ENCODE peak calls at places on chromosomes 5 and 9, in five cellular contexts. One of them, this sample, is unnamed.

GRCh38 chr5:139884144-139884543 is 88.5 kb downstream of the PSD2 start:
- DNase-seq in K562: no peak
- DNase-seq in H1: no peak
- DNase-seq in GM12878: no peak
- DNase-seq in WTC11: no peak
- DNase-seq in this sample: no peak

GRCh38 chr9:106745457-106745856 is 117.5 kb upstream of the ZNF462 start:
- DNase-seq in GM12878: no peak
- DNase-seq in H1: no peak
- DNase-seq in K562: no peak
- DNase-seq in WTC11: no peak
- DNase-seq in this sample: no peak

GRCh38 chr9:109590945-109591344 is 92.8 kb upstream of the PTPN3 start:
- DNase-seq in K562: no peak
- DNase-seq in H1: no peak
- DNase-seq in WTC11: no peak
- DNase-seq in GM12878: no peak
- DNase-seq in this sample: no peak

GRCh38 chr9:114465417-114465816 is 39.9 kb downstream of the WHRN start:
- DNase-seq in K562: no peak
- DNase-seq in WTC11: no peak
- DNase-seq in GM12878: no peak
- DNase-seq in H1: no peak
- DNase-seq in this sample: no peak

GRCh38 chr5:141737485-141737884 is 55.5 kb upstream of the ARAP3 start:
- DNase-seq in GM12878: no peak
- DNase-seq in WTC11: no peak
- DNase-seq in K562: no peak
- DNase-seq in H1: no peak
- DNase-seq in this sample: no peak

GRCh38 chr5:55360190-55360589 is 52.4 kb downstream of the MTREX start:
- DNase-seq in K562: no peak
- DNase-seq in H1: no peak
- DNase-seq in GM12878: no peak
- DNase-seq in WTC11: no peak
- DNase-seq in this sample: no peak

GRCh38 chr5:139131062-139131856 is 66.9 kb downstream of the SIL1 start:
- DNase-seq in H1: peak; percentile 57
- DNase-seq in GM12878: no peak
- DNase-seq in WTC11: peak; percentile 24
- DNase-seq in K562: no peak
- DNase-seq in this sample: no peak

GRCh38 chr5:141359790-141360426 is at the start of gene PCDHGB2:
- DNase-seq in GM12878: no peak
- DNase-seq in WTC11: peak; percentile 46
- DNase-seq in H1: no peak
- DNase-seq in K562: peak; percentile 40
- DNase-seq in this sample: peak; percentile 48

GRCh38 chr5:33850100-33850594 is 41.6 kb downstream of the ADAMTS12 start:
- DNase-seq in GM12878: peak; percentile 99
- DNase-seq in K562: peak; percentile 18
- DNase-seq in H1: no peak
- DNase-seq in WTC11: no peak
- DNase-seq in this sample: peak; percentile 3

GRCh38 chr5:170297589-170298462 is at the start of gene LCP2:
- DNase-seq in GM12878: no peak
- DNase-seq in H1: no peak
- DNase-seq in K562: no peak
- DNase-seq in WTC11: no peak
- DNase-seq in this sample: no peak

GRCh38 chr5:73506459-73506955 is 8.3 kb downstream of the BTF3 start:
- DNase-seq in K562: no peak
- DNase-seq in GM12878: no peak
- DNase-seq in WTC11: no peak
- DNase-seq in H1: no peak
- DNase-seq in this sample: no peak

GRCh38 chr5:142110046-142110531 is 1.5 kb downstream of the NDFIP1 start:
- DNase-seq in WTC11: no peak
- DNase-seq in GM12878: peak; percentile 9
- DNase-seq in K562: no peak
- DNase-seq in H1: no peak
- DNase-seq in this sample: peak; percentile 15

GRCh38 chr9:77374266-77374665 is 196.9 kb downstream of the VPS13A start:
- DNase-seq in GM12878: no peak
- DNase-seq in K562: no peak
- DNase-seq in WTC11: no peak
- DNase-seq in H1: no peak
- DNase-seq in this sample: no peak

GRCh38 chr5:86175224-86175623 is 442.5 kb upstream of the COX7C start:
- DNase-seq in WTC11: no peak
- DNase-seq in H1: no peak
- DNase-seq in K562: no peak
- DNase-seq in GM12878: peak; percentile 15
- DNase-seq in this sample: no peak

GRCh38 chr5:106610041-106610440 is 1060.7 kb downstream of the EFNA5 start:
- DNase-seq in WTC11: no peak
- DNase-seq in GM12878: no peak
- DNase-seq in K562: no peak
- DNase-seq in H1: no peak
- DNase-seq in this sample: no peak

GRCh38 chr5:102755691-102756371 is 726 bp downstream of the PAM start:
- DNase-seq in WTC11: peak; percentile 58
- DNase-seq in GM12878: peak; percentile 57
- DNase-seq in H1: peak; percentile 64
- DNase-seq in K562: peak; percentile 26
- DNase-seq in this sample: peak; percentile 76

GRCh38 chr5:179699640-179700298 is 1.0 kb downstream of the CANX start:
- DNase-seq in H1: no peak
- DNase-seq in K562: peak; percentile 55
- DNase-seq in WTC11: no peak
- DNase-seq in GM12878: no peak
- DNase-seq in this sample: peak; percentile 57

GRCh38 chr5:145811834-145812625 is 23.1 kb downstream of the PRELID2 start:
- DNase-seq in H1: no peak
- DNase-seq in GM12878: no peak
- DNase-seq in K562: no peak
- DNase-seq in WTC11: no peak
- DNase-seq in this sample: peak; percentile 6
- TF ChIP-seq ATF2 in H1: no peak
- TF ChIP-seq ATF2 in GM12878: no peak
- TF ChIP-seq ATF2 in K562: no peak
- TF ChIP-seq ATF2 in WTC11: no peak
- TF ChIP-seq ATF2 in this sample: no peak

GRCh38 chr9:108291586-108291932 is 564.2 kb downstream of the ACTL7B start:
- DNase-seq in K562: no peak
- DNase-seq in GM12878: no peak
- DNase-seq in WTC11: no peak
- DNase-seq in H1: no peak
- DNase-seq in this sample: no peak

GRCh38 chr9:108297025-108297424 is 558.8 kb downstream of the ACTL7B start:
- DNase-seq in GM12878: no peak
- DNase-seq in K562: no peak
- DNase-seq in WTC11: no peak
- DNase-seq in H1: no peak
- DNase-seq in this sample: no peak

GRCh38 chr9:108290839-108291585 is 564.8 kb downstream of the ACTL7B start:
- DNase-seq in K562: no peak
- DNase-seq in H1: no peak
- DNase-seq in WTC11: no peak
- DNase-seq in GM12878: no peak
- DNase-seq in this sample: no peak

GRCh38 chr9:108300296-108301287 is 555.2 kb downstream of the ACTL7B start:
- DNase-seq in H1: no peak
- DNase-seq in GM12878: no peak
- DNase-seq in K562: no peak
- DNase-seq in WTC11: no peak
- DNase-seq in this sample: no peak

GRCh38 chr9:108296056-108296455 is 559.7 kb downstream of the ACTL7B start:
- DNase-seq in GM12878: no peak
- DNase-seq in WTC11: no peak
- DNase-seq in K562: no peak
- DNase-seq in H1: no peak
- DNase-seq in this sample: no peak
- TF ChIP-seq ATF2 in GM12878: no peak
- TF ChIP-seq ATF2 in WTC11: no peak
- TF ChIP-seq ATF2 in K562: no peak
- TF ChIP-seq ATF2 in H1: no peak
- TF ChIP-seq ATF2 in this sample: no peak

GRCh38 chr9:76292658-76293057 is 101.6 kb downstream of the RFK start:
- DNase-seq in WTC11: no peak
- DNase-seq in K562: no peak
- DNase-seq in H1: no peak
- DNase-seq in GM12878: no peak
- DNase-seq in this sample: no peak

GRCh38 chr9:76298497-76299144 is 95.6 kb downstream of the RFK start:
- DNase-seq in H1: no peak
- DNase-seq in WTC11: no peak
- DNase-seq in GM12878: no peak
- DNase-seq in K562: no peak
- DNase-seq in this sample: no peak

GRCh38 chr9:76297721-76298239 is 96.4 kb downstream of the RFK start:
- DNase-seq in H1: no peak
- DNase-seq in GM12878: no peak
- DNase-seq in WTC11: no peak
- DNase-seq in K562: no peak
- DNase-seq in this sample: no peak

GRCh38 chr9:76294301-76294700 is 99.9 kb downstream of the RFK start:
- DNase-seq in WTC11: no peak
- DNase-seq in H1: no peak
- DNase-seq in K562: no peak
- DNase-seq in GM12878: no peak
- DNase-seq in this sample: no peak

GRCh38 chr9:76296561-76297276 is 97.5 kb downstream of the RFK start:
- DNase-seq in WTC11: no peak
- DNase-seq in K562: no peak
- DNase-seq in GM12878: no peak
- DNase-seq in H1: no peak
- DNase-seq in this sample: no peak
- TF ChIP-seq ATF2 in WTC11: no peak
- TF ChIP-seq ATF2 in K562: no peak
- TF ChIP-seq ATF2 in GM12878: no peak
- TF ChIP-seq ATF2 in H1: no peak
- TF ChIP-seq ATF2 in this sample: no peak

GRCh38 chr9:117096138-117096537 is 318.7 kb downstream of the ASTN2 start:
- DNase-seq in K562: no peak
- DNase-seq in GM12878: no peak
- DNase-seq in WTC11: no peak
- DNase-seq in H1: no peak
- DNase-seq in this sample: no peak

GRCh38 chr9:117094493-117094892 is 320.4 kb downstream of the ASTN2 start:
- DNase-seq in GM12878: no peak
- DNase-seq in WTC11: no peak
- DNase-seq in K562: no peak
- DNase-seq in H1: no peak
- DNase-seq in this sample: no peak

GRCh38 chr9:117095116-117095515 is 319.7 kb downstream of the ASTN2 start:
- DNase-seq in WTC11: no peak
- DNase-seq in K562: no peak
- DNase-seq in H1: no peak
- DNase-seq in GM12878: no peak
- DNase-seq in this sample: no peak

GRCh38 chr9:117091529-117091928 is 323.3 kb downstream of the ASTN2 start:
- DNase-seq in GM12878: no peak
- DNase-seq in H1: no peak
- DNase-seq in K562: no peak
- DNase-seq in WTC11: peak; percentile 26
- DNase-seq in this sample: no peak

GRCh38 chr9:117092582-117092981 is 322.3 kb downstream of the ASTN2 start:
- DNase-seq in K562: no peak
- DNase-seq in WTC11: no peak
- DNase-seq in GM12878: no peak
- DNase-seq in H1: no peak
- DNase-seq in this sample: no peak
- TF ChIP-seq ATF2 in K562: no peak
- TF ChIP-seq ATF2 in WTC11: no peak
- TF ChIP-seq ATF2 in GM12878: no peak
- TF ChIP-seq ATF2 in H1: no peak
- TF ChIP-seq ATF2 in this sample: no peak